ENCODE peak calls at places on chromosomes 6 and 20, in nine cellular contexts. D is NCI-H446; K is choroid plexus epithelial cell; B is A172; L is germinal center; T is activated T-helper 1 cell treated with anti-CD3 and anti-CD28 coated beads, Interleukin-2, amount 50 U/mL, for 16 hours; V is NCI-H1436 treated with DMSO at 0.1 percent for 48 hours; I is NCI-H1092; S is NCI-H2081. O is an unnamed sample.

GRCh38 chr6:139330841-139331500 is 39.2 kb upstream of the TXLNB start:
- DNase-seq in D (no peak), K (peak; percentile 30), B (no peak), L (no peak), T (no peak), V (no peak), I (no peak), S (no peak), O (no peak)

GRCh38 chr6:29631860-29632731 is 887 bp downstream of the GABBR1 start:
- DNase-seq in D (no peak), K (peak; percentile 51), B (peak; percentile 67), L (peak; percentile 64), T (peak; percentile 25), V (peak; percentile 12), I (no peak), S (peak; percentile 72), O (no peak)

GRCh38 chr20:3786126-3786484 is 435 bp downstream of the CENPB start:
- DNase-seq in D (no peak), K (peak; percentile 74), B (no peak), L (no peak), T (no peak), V (no peak), I (peak; percentile 34), S (peak; percentile 46), O (no peak)

GRCh38 chr6:132548746-132549463 is 3.6 kb upstream of the TAAR8 start:
- DNase-seq in D (no peak), K (no peak), B (no peak), L (no peak), T (no peak), V (no peak), I (no peak), S (no peak), O (no peak)

GRCh38 chr20:16258766-16259165 is 314.5 kb downstream of the KIF16B start:
- DNase-seq in D (no peak), K (no peak), B (no peak), L (no peak), T (no peak), V (no peak), I (no peak), S (no peak), O (no peak)

GRCh38 chr6:99905209-99906106 is 88.6 kb downstream of the MCHR2 start:
- DNase-seq in D (peak; percentile 29), K (peak; percentile 72), B (peak; percentile 67), L (peak; percentile 21), T (no peak), V (peak; percentile 74), I (peak; percentile 44), S (peak; percentile 49), O (peak; percentile 7)

GRCh38 chr6:101784094-101784493 is 390.6 kb downstream of the GRIK2 start:
- DNase-seq in D (no peak), K (no peak), B (no peak), L (no peak), T (no peak), V (no peak), I (no peak), S (no peak), O (no peak)

GRCh38 chr6:140153703-140154102 is 779.3 kb upstream of the CITED2 start:
- DNase-seq in D (no peak), K (peak; percentile 8), B (peak; percentile 35), L (no peak), T (no peak), V (no peak), I (no peak), S (no peak), O (no peak)

GRCh38 chr20:63626424-63627128 is at the start of gene GMEB2:
- DNase-seq in D (no peak), K (peak; percentile 69), B (no peak), L (peak; percentile 79), T (peak; percentile 49), V (no peak), I (peak; percentile 74), S (peak; percentile 83), O (no peak)

GRCh38 chr6:21005816-21006553 is 471.7 kb downstream of the CDKAL1 start:
- DNase-seq in D (peak; percentile 73), K (peak; percentile 86), B (peak; percentile 87), L (peak; percentile 22), T (no peak), V (no peak), I (no peak), S (no peak), O (peak; percentile 60)

GRCh38 chr6:144335315-144335861 is 50.3 kb downstream of the UTRN start:
- DNase-seq in D (no peak), K (no peak), B (no peak), L (peak; percentile 32), T (no peak), V (no peak), I (no peak), S (no peak), O (no peak)

GRCh38 chr6:73983367-73983766 is 287.4 kb downstream of the CD109 start:
- DNase-seq in D (no peak), K (peak; percentile 52), B (peak; percentile 2), L (no peak), T (no peak), V (no peak), I (no peak), S (no peak), O (peak; percentile 58)

GRCh38 chr6:122144229-122144628 is 255.2 kb upstream of the HSF2 start:
- DNase-seq in D (no peak), K (no peak), B (no peak), L (no peak), T (no peak), V (no peak), I (no peak), S (no peak), O (no peak)

GRCh38 chr6:31172973-31173384 is 2.5 kb upstream of the POU5F1 start:
- DNase-seq in D (no peak), K (no peak), B (no peak), L (no peak), T (no peak), V (no peak), I (no peak), S (no peak), O (no peak)

GRCh38 chr6:2798586-2799134 is 33.5 kb downstream of the WRNIP1 start:
- DNase-seq in D (no peak), K (no peak), B (no peak), L (no peak), T (no peak), V (no peak), I (no peak), S (no peak), O (no peak)

GRCh38 chr6:96520851-96521115 is 823 bp upstream of the UFL1 start:
- DNase-seq in D (no peak), K (peak; percentile 5), B (no peak), L (no peak), T (no peak), V (no peak), I (no peak), S (no peak), O (no peak)

GRCh38 chr6:106520711-106521367 is 108.5 kb downstream of the RTN4IP1 start:
- DNase-seq in D (no peak), K (no peak), B (no peak), L (peak; percentile 61), T (peak; percentile 44), V (no peak), I (no peak), S (no peak), O (no peak)

GRCh38 chr6:156809034-156809433 is 31.9 kb downstream of the ARID1B start:
- DNase-seq in D (no peak), K (peak; percentile 84), B (no peak), L (peak; percentile 35), T (no peak), V (no peak), I (no peak), S (peak; percentile 36), O (no peak)

GRCh38 chr6:13328875-13329183 is 492 bp upstream of the TBC1D7 start:
- DNase-seq in D (no peak), K (no peak), B (no peak), L (no peak), T (no peak), V (no peak), I (no peak), S (no peak), O (no peak)

GRCh38 chr6:7270320-7271204 is 42.4 kb downstream of the SSR1 start:
- DNase-seq in D (no peak), K (no peak), B (no peak), L (no peak), T (no peak), V (no peak), I (no peak), S (no peak), O (no peak)

GRCh38 chr6:114218831-114219230 is 124.0 kb downstream of the HS3ST5 start:
- DNase-seq in D (no peak), K (no peak), B (no peak), L (no peak), T (no peak), V (no peak), I (no peak), S (no peak), O (no peak)

GRCh38 chr20:9460518-9460917 is 53.9 kb upstream of the LAMP5 start:
- DNase-seq in D (peak; percentile 27), K (peak; percentile 52), B (peak; percentile 75), L (no peak), T (no peak), V (no peak), I (no peak), S (no peak), O (no peak)

GRCh38 chr6:122449084-122449483 is 22.5 kb downstream of the SERINC1 start:
- DNase-seq in D (no peak), K (no peak), B (no peak), L (no peak), T (no peak), V (no peak), I (no peak), S (no peak), O (no peak)

GRCh38 chr6:13404115-13404891 is 76.0 kb upstream of the TBC1D7 start:
- DNase-seq in D (no peak), K (peak; percentile 71), B (peak; percentile 34), L (no peak), T (no peak), V (no peak), I (no peak), S (no peak), O (no peak)

GRCh38 chr6:150069707-150070106 is 786 bp upstream of the ULBP3 start:
- DNase-seq in D (no peak), K (no peak), B (no peak), L (no peak), T (no peak), V (no peak), I (no peak), S (no peak), O (no peak)

GRCh38 chr6:134619077-134619476 is 301.2 kb upstream of the SGK1 start:
- DNase-seq in D (no peak), K (no peak), B (no peak), L (no peak), T (no peak), V (no peak), I (no peak), S (no peak), O (no peak)

GRCh38 chr6:75489025-75489424 is 4.6 kb downstream of the FILIP1 start:
- DNase-seq in D (no peak), K (peak; percentile 75), B (no peak), L (no peak), T (no peak), V (no peak), I (no peak), S (no peak), O (no peak)

GRCh38 chr6:154689654-154690053 is 43.6 kb upstream of the SCAF8 start:
- DNase-seq in D (no peak), K (no peak), B (no peak), L (no peak), T (no peak), V (no peak), I (no peak), S (no peak), O (no peak)

GRCh38 chr6:160348552-160349441 is 619 bp downstream of the SLC22A3 start:
- DNase-seq in D (no peak), K (peak; percentile 15), B (no peak), L (no peak), T (no peak), V (no peak), I (peak; percentile 83), S (peak; percentile 39), O (no peak)

GRCh38 chr6:105389543-105389942 is 13.3 kb downstream of the PREP start:
- DNase-seq in D (no peak), K (no peak), B (no peak), L (no peak), T (no peak), V (no peak), I (no peak), S (no peak), O (no peak)

GRCh38 chr6:113669641-113670040 is 187.5 kb upstream of the MARCKS start:
- DNase-seq in D (no peak), K (no peak), B (no peak), L (no peak), T (no peak), V (no peak), I (no peak), S (no peak), O (no peak)

O was measured in AG04449.